ENCODE peak calls at places on chromosomes 12 and 14, in four cellular contexts. Z is MM.1S; F is heart right ventricle; J is CD4-positive, CD25-positive, alpha-beta regulatory T cell. O is an unnamed sample.
A peak's percentile ranks its signal among the peaks of the same experiment; 100 is the strongest.

GRCh38 chr14:99261916-99262787 is 9.8 kb downstream of the BCL11B start:
- DNase-seq in F (no peak), Z (no peak), J (peak; percentile 81), O (no peak)

GRCh38 chr12:14650791-14651190 is 45.6 kb downstream of the GUCY2C start:
- DNase-seq in Z (no peak), J (no peak), F (peak; percentile 20), O (no peak)

GRCh38 chr12:51970904-51971646 is 19.6 kb downstream of the ACVR1B start:
- DNase-seq in F (no peak), J (no peak), Z (peak; percentile 23), O (no peak)

GRCh38 chr12:6828671-6829531 is 694 bp downstream of the P3H3 start:
- DNase-seq in J (no peak), Z (no peak), F (peak; percentile 45), O (peak; percentile 50)

GRCh38 chr14:96852823-96853422 is 55.7 kb downstream of the VRK1 start:
- DNase-seq in F (no peak), J (peak; percentile 1), Z (no peak), O (no peak)

GRCh38 chr12:52198454-52199215 is 6.8 kb upstream of the KRT80 start:
- DNase-seq in Z (no peak), J (no peak), F (no peak), O (no peak)

GRCh38 chr14:49512147-49512551 is 74.0 kb downstream of the RPS29 start:
- DNase-seq in F (no peak), Z (no peak), J (no peak), O (no peak)

GRCh38 chr12:75553398-75553797 is 42.0 kb upstream of the KRR1 start:
- DNase-seq in F (no peak), J (no peak), Z (no peak), O (no peak)

GRCh38 chr14:98756749-98757148 is 515.2 kb downstream of the BCL11B start:
- DNase-seq in F (no peak), J (no peak), Z (no peak), O (no peak)

GRCh38 chr12:121894633-121895032 is 6.0 kb downstream of the PSMD9 start:
- DNase-seq in F (no peak), J (no peak), Z (no peak), O (no peak)

GRCh38 chr14:57999471-57999870 is 133.6 kb upstream of the SLC35F4 start:
- DNase-seq in J (no peak), Z (no peak), F (no peak), O (no peak)

GRCh38 chr12:88113871-88114270 is 28.0 kb downstream of the CEP290 start:
- DNase-seq in Z (no peak), F (no peak), J (no peak), O (no peak)

GRCh38 chr14:91154851-91155625 is 41.2 kb downstream of the DGLUCY start:
- DNase-seq in J (no peak), F (peak; percentile 57), Z (no peak), O (no peak)

GRCh38 chr14:72679591-72680151 is 214.2 kb downstream of the DPF3 start:
- DNase-seq in J (no peak), Z (no peak), F (no peak), O (no peak)

GRCh38 chr14:50109342-50109741 is 7.0 kb downstream of the VCPKMT start:
- DNase-seq in F (no peak), Z (no peak), J (no peak), O (no peak)

GRCh38 chr14:31419179-31420012 is 954 bp downstream of the HEATR5A start:
- DNase-seq in J (no peak), F (no peak), Z (peak; percentile 6), O (no peak)

DNA sequence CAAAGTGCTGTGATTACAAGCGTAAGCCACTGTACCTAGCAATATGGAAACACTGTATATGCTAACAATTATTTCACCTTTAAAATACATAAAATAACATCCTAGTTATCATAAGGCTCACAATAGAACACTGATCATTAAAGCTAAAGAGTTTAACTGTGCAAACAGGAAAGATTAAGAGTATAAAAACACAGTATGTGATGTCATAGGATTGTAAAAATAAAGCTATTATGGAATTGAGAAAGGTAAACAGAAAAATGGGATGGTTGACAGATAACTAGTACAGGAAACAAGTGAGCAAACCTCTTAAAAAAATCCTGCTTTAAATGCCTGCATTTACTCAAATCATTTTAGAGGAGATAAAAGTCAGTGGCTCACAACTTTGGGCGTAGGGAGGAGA is 10.8 kb upstream of the IPO8 start:
- DNase-seq in Z (no peak), J (no peak), F (no peak), O (no peak)
- H3K27ac ChIP-seq in Z (no peak overlapping the region), J (no peak overlapping the region), F (no peak overlapping the region), O (no peak overlapping the region)

GRCh38 chr14:22978873-22979671 is 3.3 kb downstream of the AJUBA start:
- DNase-seq in Z (no peak), F (no peak), J (no peak), O (no peak)
- H3K4me3 ChIP-seq in Z (no peak overlapping the region), F (no peak overlapping the region), J (no peak overlapping the region), O (peak overlapping the region; percentile 87)

GRCh38 chr14:101833045-101833444 is 71.5 kb downstream of the PPP2R5C start:
- DNase-seq in Z (no peak), F (no peak), J (no peak), O (no peak)
- H3K4me1 ChIP-seq in Z (no peaks in the 10 kb centered on the region), F (peaks cover 52% of the 10 kb centered on the region), J (peaks cover 88% of the 10 kb centered on the region), O (peaks cover 99% of the 10 kb centered on the region)

GRCh38 chr12:11754256-11754655 is 104.8 kb downstream of the ETV6 start:
- DNase-seq in Z (no peak), J (no peak), F (no peak), O (no peak)
- H3K27ac ChIP-seq in Z (no peak overlapping the region), J (no peak overlapping the region), F (no peak overlapping the region), O (peak overlapping the region; percentile 84)

GRCh38 chr14:103101257-103101963 is 6.9 kb downstream of the EXOC3L4 start:
- DNase-seq in Z (no peak), F (no peak), J (no peak), O (no peak)

GRCh38 chr14:103101964-103102688 is 7.6 kb downstream of the EXOC3L4 start:
- DNase-seq in Z (no peak), F (no peak), J (no peak), O (no peak)

GRCh38 chr14:103103461-103104388 is 9.2 kb downstream of the EXOC3L4 start:
- DNase-seq in Z (no peak), J (no peak), F (no peak), O (peak; percentile 64)

GRCh38 chr14:103104389-103104653 is 9.8 kb downstream of the EXOC3L4 start:
- DNase-seq in F (no peak), Z (no peak), J (no peak), O (no peak)

GRCh38 chr14:103102689-103103260 is 8.2 kb downstream of the EXOC3L4 start:
- DNase-seq in J (no peak), F (no peak), Z (no peak), O (no peak)
- H3K4me3 ChIP-seq in J (no peak overlapping the region), F (no peak overlapping the region), Z (no peak overlapping the region), O (peak overlapping the region; percentile 51)

DNA sequence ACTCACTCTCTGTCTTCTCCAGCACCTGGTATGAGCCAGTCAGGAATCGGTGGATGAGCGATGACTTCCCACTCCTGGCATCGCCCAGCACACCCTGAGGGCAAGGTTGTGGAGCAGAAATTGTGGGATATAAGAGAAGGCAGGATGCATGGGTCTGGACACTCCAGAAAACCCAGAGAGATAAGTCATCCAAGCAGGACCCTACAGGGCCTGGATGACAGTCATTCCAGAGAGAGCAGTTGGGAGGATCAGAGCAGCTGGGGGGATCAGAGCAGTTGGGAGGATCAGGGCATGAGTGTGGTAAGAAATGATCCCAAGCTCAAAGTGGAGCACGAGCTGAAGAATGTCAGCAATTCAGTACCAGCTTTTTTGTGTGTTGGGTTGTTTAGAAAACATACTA is 4.0 kb downstream of the AGAP2 start:
- DNase-seq in J (no peak), Z (no peak), F (no peak), O (no peak)
- H3K4me1 ChIP-seq in J (peaks cover 12% of the 10 kb centered on the region), Z (no peaks in the 10 kb centered on the region), F (peaks cover 33% of the 10 kb centered on the region), O (peaks cover 41% of the 10 kb centered on the region)

GRCh38 chr14:66443785-66444184 is 42.4 kb upstream of the CCDC196 start:
- DNase-seq in F (no peak), Z (no peak), J (no peak), O (no peak)
- H3K27ac ChIP-seq in F (no peak overlapping the region), Z (no peak overlapping the region), J (no peak overlapping the region), O (no peak overlapping the region)

DNA sequence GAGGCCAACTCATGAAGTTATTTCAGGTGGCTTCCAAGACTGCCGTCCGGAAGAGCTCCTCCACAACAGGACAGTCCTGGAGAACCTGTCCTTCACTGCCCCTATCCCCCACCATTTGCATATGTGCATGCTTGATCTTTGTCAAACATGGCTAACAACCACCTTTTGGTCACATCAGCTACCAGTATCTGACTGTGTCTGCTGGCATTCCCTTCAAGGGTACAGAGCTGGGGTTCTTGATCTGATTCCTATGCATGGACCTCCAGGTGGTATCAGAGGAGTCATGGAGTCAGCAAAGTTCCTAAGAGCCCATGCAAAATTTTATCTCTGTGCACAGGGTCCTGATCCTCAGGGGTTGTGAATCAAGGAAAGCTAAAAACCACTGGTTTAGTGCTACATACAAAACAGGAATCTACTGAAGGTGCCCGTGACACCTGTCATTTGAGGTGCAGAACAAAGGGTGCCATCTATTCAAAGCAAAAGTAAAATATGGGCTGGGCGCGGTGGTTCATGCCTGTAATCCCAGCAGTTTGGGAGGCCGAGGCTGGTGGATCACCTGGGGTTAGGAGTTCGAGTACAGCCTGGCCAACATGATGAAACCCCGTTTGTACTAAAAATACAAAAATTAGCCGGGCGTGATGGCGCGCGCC is 3.8 kb downstream of the PPTC7 start:
- DNase-seq in J (no peak), Z (no peak), F (no peak), O (no peak)
- H3K4me3 ChIP-seq in J (peak overlapping the region; percentile 79), Z (no peak overlapping the region), F (peak overlapping the region; percentile 8), O (peak overlapping the region; percentile 75)